ENCODE peak calls at places on chromosome 3, in seven cellular contexts. G is effector CD8-positive, alpha-beta T cell; J is upper lobe of right lung; Z is skeletal muscle cell; K is gastrocnemius medialis; I is adrenal gland; A is head of caudate nucleus. L is an unnamed sample.

GRCh38 chr3:10514407-10515069 is 9.2 kb upstream of the ATP2B2 start:
- DNase-seq in J (peak), Z (no peak), K (no peak), A (no peak), I (no peak), G (no peak), L (no peak)

GRCh38 chr3:74883690-74884089 is 269.2 kb upstream of the CNTN3 start:
- DNase-seq in A (no peak), I (no peak), K (no peak), Z (no peak), J (no peak), G (no peak), L (no peak)

GRCh38 chr3:39413691-39414420 is 7.3 kb downstream of the RPSA start:
- DNase-seq in I (no peak), J (no peak), K (no peak), Z (no peak), G (no peak), A (no peak), L (no peak)

GRCh38 chr3:48989126-48989795 is 780 bp upstream of the P4HTM start:
- DNase-seq in Z (no peak), G (no peak), I (peak), A (no peak), J (no peak), K (no peak), L (no peak)

GRCh38 chr3:67017211-67017610 is 19.1 kb downstream of the KBTBD8 start:
- DNase-seq in J (no peak), G (no peak), K (no peak), A (no peak), I (no peak), Z (no peak), L (no peak)

GRCh38 chr3:9279959-9280358 is 30.5 kb upstream of the SRGAP3 start:
- DNase-seq in J (no peak), K (no peak), G (no peak), A (no peak), Z (peak), I (no peak), L (no peak)

GRCh38 chr3:184688872-184689271 is 23.0 kb downstream of the MAGEF1 start:
- DNase-seq in G (no peak), J (no peak), A (no peak), Z (no peak), I (no peak), K (no peak), L (no peak)

GRCh38 chr3:72639736-72640135 is 208.5 kb downstream of the SHQ1 start:
- DNase-seq in G (no peak), A (no peak), K (no peak), J (no peak), I (no peak), Z (no peak), L (no peak)

L was measured in heart left ventricle.